ENCODE peak calls at places on chromosomes 11 and 22, in five cellular contexts. J, Z, F, E and H are unnamed samples.

GRCh38 chr22:40400173-40400572 is 29.8 kb downstream of the SGSM3 start:
- DNase-seq in Z (no peak), J (no peak), E (no peak), F (peak), H (peak)

GRCh38 chr11:86802601-86803051 is 2.3 kb downstream of the PRSS23 start:
- DNase-seq in E (peak), F (peak), J (peak), Z (no peak), H (peak)

GRCh38 chr11:116925050-116925449 is 87.6 kb upstream of the APOA1 start:
- DNase-seq in Z (no peak), F (peak), E (peak), J (no peak), H (peak)

GRCh38 chr11:120182790-120183491 is 27.9 kb upstream of the OAF start:
- DNase-seq in Z (peak), F (peak), E (no peak), J (no peak), H (no peak)

GRCh38 chr11:10019906-10020682 is 273.9 kb downstream of the SBF2 start:
- DNase-seq in J (no peak), F (no peak), E (no peak), Z (no peak), H (no peak)

GRCh38 chr11:64094463-64095223 is 58.9 kb downstream of the FLRT1 start:
- DNase-seq in Z (peak), F (no peak), E (no peak), J (peak), H (no peak)

GRCh38 chr22:27461470-27461869 is 340.1 kb downstream of the MN1 start:
- DNase-seq in J (peak), Z (no peak), F (no peak), E (no peak), H (no peak)

GRCh38 chr22:41576877-41577276 is 12.8 kb downstream of the PMM1 start:
- DNase-seq in J (peak), F (peak), Z (no peak), E (no peak), H (peak)

GRCh38 chr11:12159351-12160099 is 49.1 kb downstream of the MICAL2 start:
- DNase-seq in F (no peak), E (no peak), Z (peak), J (peak), H (no peak)

GRCh38 chr22:49983148-49984042 is 22.8 kb downstream of the PIM3 start:
- DNase-seq in E (no peak), F (no peak), Z (no peak), J (no peak), H (no peak)

GRCh38 chr11:95863486-95864140 is 60.3 kb downstream of the MTMR2 start:
- DNase-seq in J (peak), E (no peak), F (no peak), Z (no peak), H (no peak)

GRCh38 chr11:4610258-4610935 is 2.4 kb upstream of the TRIM68 start:
- DNase-seq in Z (no peak), E (peak), J (no peak), F (peak), H (peak)

GRCh38 chr11:18540207-18541009 is 13.7 kb upstream of the TSG101 start:
- DNase-seq in Z (no peak), J (peak), E (peak), F (peak), H (peak)

GRCh38 chr22:49136041-49136815 is 691.4 kb downstream of the BRD1 start:
- DNase-seq in E (no peak), J (no peak), F (no peak), Z (peak), H (no peak)

GRCh38 chr11:116929393-116930090 is 92.1 kb upstream of the APOA1 start:
- DNase-seq in Z (no peak), E (no peak), J (peak), F (no peak), H (no peak)

GRCh38 chr11:468493-468892 is 18.4 kb downstream of the PTDSS2 start:
- DNase-seq in J (no peak), Z (no peak), F (no peak), E (no peak), H (no peak)

GRCh38 chr11:472272-472671 is 22.2 kb downstream of the PTDSS2 start:
- DNase-seq in E (no peak), F (no peak), Z (no peak), J (no peak), H (no peak)

GRCh38 chr11:468036-468435 is 18.0 kb downstream of the PTDSS2 start:
- DNase-seq in F (no peak), E (no peak), Z (no peak), J (no peak), H (no peak)

GRCh38 chr11:471468-472145 is 21.5 kb downstream of the PTDSS2 start:
- DNase-seq in E (no peak), J (no peak), Z (no peak), F (no peak), H (no peak)

GRCh38 chr11:469684-470667 is 19.9 kb downstream of the PTDSS2 start:
- DNase-seq in J (peak), E (no peak), Z (peak), F (no peak), H (no peak)
- H3K4me3 ChIP-seq in J (peak), E (no peak), Z (peak), F (no peak), H (no peak)

GRCh38 chr11:1839924-1840779 is 1.4 kb downstream of the TNNI2 start:
- DNase-seq in E (no peak), J (no peak), F (peak), Z (no peak), H (peak)
- TF ChIP-seq CTCF in E (no peak), J (no peak), F (peak), Z (no peak), H (no peak)

GRCh38 chr11:77851513-77851912 is 30.6 kb downstream of the AAMDC start:
- DNase-seq in F (no peak), J (no peak), Z (no peak), E (no peak), H (no peak)

GRCh38 chr11:77854838-77855237 is 33.9 kb downstream of the AAMDC start:
- DNase-seq in J (no peak), Z (no peak), E (no peak), F (peak), H (no peak)
- H3K4me3 ChIP-seq in J (no peak), Z (no peak), E (no peak), F (no peak), H (no peak)

DNA sequence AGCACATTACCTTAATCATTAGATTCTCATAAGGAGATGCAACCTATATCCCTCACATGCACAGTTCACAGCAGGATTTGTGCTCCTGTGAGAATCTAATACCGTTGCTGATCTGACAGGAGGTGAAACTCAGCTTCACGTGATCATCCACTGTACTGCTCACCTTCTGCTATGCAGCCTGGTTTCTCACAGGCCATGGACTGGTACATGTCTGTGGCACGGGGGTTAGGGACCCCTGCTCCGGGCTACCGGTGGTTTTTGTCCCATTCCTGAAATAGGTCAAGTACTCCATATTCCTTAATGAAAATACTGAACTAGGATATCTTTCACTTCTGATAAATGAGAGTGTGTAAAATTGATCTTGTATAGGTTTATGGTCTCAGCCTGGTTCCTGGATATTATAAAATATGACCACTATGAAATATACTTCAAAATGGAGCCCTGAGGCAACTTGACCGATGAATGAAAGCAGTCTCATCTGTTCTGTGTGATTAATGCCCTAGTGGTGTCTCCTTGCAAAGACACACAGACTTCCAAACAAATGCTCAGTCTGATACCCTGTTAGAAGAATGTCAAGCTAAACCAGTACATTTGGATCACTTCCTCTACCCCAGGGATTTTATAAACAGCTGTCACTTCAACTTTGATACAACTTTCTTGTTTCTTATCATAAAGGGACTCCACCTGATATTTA is 492.9 kb upstream of the ANO3 start:
- DNase-seq in J (no peak), E (no peak), Z (no peak), F (no peak), H (no peak)
- TF ChIP-seq CTCF in J (no peak), E (no peak), Z (no peak), F (peak), H (no peak)

GRCh38 chr11:8328848-8329330 is 65.2 kb upstream of the LMO1 start:
- DNase-seq in F (peak), J (peak), Z (peak), E (peak), H (peak)
- H3K4me3 ChIP-seq in F (no peak), J (no peak), Z (no peak), E (no peak), H (peak)

DNA sequence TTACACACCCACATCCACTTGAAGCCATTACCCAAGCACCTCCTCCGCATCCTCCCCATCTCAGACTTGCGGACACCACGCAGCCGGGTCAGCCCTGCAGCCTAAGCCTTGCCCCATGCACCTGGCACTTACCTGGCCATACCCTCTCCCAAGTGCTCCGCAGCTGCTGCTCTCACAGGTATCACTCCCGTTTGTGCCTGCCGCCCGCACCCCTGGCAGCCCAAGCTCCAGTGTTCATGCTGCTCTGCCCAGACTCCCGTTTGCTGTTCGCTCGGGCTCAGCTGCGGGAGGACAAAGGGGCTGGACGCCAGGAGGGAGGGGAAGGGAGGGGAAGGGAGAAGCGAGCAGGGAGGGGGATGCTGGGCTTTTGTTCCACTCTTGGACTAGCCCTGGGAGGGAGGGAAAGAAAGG is at the start of gene KLHL35:
- DNase-seq in J (no peak), F (no peak), E (no peak), Z (no peak), H (no peak)
- TF ChIP-seq CTCF in J (no peak), F (no peak), E (no peak), Z (no peak), H (no peak)

DNA sequence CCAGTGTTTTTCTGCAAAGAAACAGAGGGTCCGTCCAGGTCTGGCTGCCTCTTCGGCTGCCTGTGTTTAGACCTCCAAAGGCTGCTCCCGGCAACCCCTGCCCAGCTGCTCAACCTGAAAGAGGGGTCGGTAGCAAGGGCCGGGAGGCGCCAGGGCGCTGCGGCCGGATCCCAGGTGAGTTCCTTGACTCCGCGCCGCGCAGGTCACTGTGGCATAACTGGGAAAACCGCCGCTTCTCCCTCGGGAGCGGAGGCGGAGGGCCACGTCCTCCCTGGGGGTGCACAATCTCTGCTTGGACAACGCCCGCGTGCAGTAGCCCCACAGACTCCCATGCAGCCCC is 1.0 kb upstream of the BRSK2 start:
- DNase-seq in J (peak), E (no peak), Z (no peak), F (no peak), H (no peak)
- H3K4me3 ChIP-seq in J (no peak), E (no peak), Z (no peak), F (no peak), H (no peak)

GRCh38 chr11:62061356-62062222 is 62.2 kb upstream of the INCENP start:
- DNase-seq in J (no peak), F (no peak), E (no peak), Z (peak), H (peak)
- TF ChIP-seq CTCF in J (no peak), F (no peak), E (no peak), Z (no peak), H (no peak)

GRCh38 chr11:108226036-108226435 is 3.2 kb downstream of the ATM start:
- DNase-seq in Z (no peak), J (no peak), E (no peak), F (no peak), H (no peak)
- H3K4me3 ChIP-seq in Z (no peak), J (no peak), E (no peak), F (peak), H (peak)